ENCODE peak calls at places on chromosomes 16 and 17, in four cellular contexts. One of them, this sample, is unnamed.
A peak's percentile ranks its signal among the peaks of the same experiment; 100 is the strongest.

GRCh38 chr16:27867122-27868110 is 196.1 kb downstream of the GSG1L start:
- DNase-seq in PC-9: peak; percentile 84
- DNase-seq in SK-N-SH: peak; percentile 92
- DNase-seq in GM23248: peak; percentile 85
- DNase-seq in this sample: peak; percentile 66

GRCh38 chr17:70636517-70637133 is 467.3 kb downstream of the KCNJ2 start:
- DNase-seq in SK-N-SH: peak; percentile 58
- DNase-seq in GM23248: peak; percentile 60
- DNase-seq in PC-9: peak; percentile 1
- DNase-seq in this sample: peak; percentile 42

GRCh38 chr16:19860146-19861030 is 24.3 kb downstream of the GPRC5B start:
- DNase-seq in SK-N-SH: no peak
- DNase-seq in PC-9: no peak
- DNase-seq in GM23248: no peak
- DNase-seq in this sample: no peak

GRCh38 chr17:38604479-38605229 is 1.1 kb downstream of the SRCIN1 start:
- DNase-seq in GM23248: peak; percentile 34
- DNase-seq in PC-9: no peak
- DNase-seq in SK-N-SH: peak; percentile 69
- DNase-seq in this sample: peak; percentile 7

GRCh38 chr17:81959362-81960129 is 1.4 kb downstream of the NOTUM start:
- DNase-seq in SK-N-SH: peak; percentile 96
- DNase-seq in PC-9: peak; percentile 74
- DNase-seq in GM23248: peak; percentile 73
- DNase-seq in this sample: peak; percentile 52

GRCh38 chr16:81973737-81974136 is 37.5 kb downstream of the SDR42E1 start:
- DNase-seq in GM23248: no peak
- DNase-seq in PC-9: no peak
- DNase-seq in SK-N-SH: no peak
- DNase-seq in this sample: no peak

GRCh38 chr17:16439867-16440351 is 24.5 kb downstream of the TRPV2 start:
- DNase-seq in GM23248: peak; percentile 37
- DNase-seq in SK-N-SH: no peak
- DNase-seq in PC-9: no peak
- DNase-seq in this sample: peak; percentile 48

GRCh38 chr16:73037845-73038570 is 9.9 kb downstream of the ZFHX3 start:
- DNase-seq in GM23248: no peak
- DNase-seq in SK-N-SH: peak; percentile 60
- DNase-seq in PC-9: no peak
- DNase-seq in this sample: no peak

GRCh38 chr17:67636841-67637240 is 80.9 kb upstream of the NOL11 start:
- DNase-seq in PC-9: no peak
- DNase-seq in GM23248: peak; percentile 5
- DNase-seq in SK-N-SH: no peak
- DNase-seq in this sample: no peak

GRCh38 chr16:2462031-2462866 is 2.3 kb downstream of the TEDC2 start:
- DNase-seq in PC-9: no peak
- DNase-seq in SK-N-SH: no peak
- DNase-seq in GM23248: no peak
- DNase-seq in this sample: no peak
- H3F3A ChIP-seq in PC-9: peaks cover 39% of the 10 kb centered on the region
- H3F3A ChIP-seq in SK-N-SH: peaks cover 19% of the 10 kb centered on the region
- H3F3A ChIP-seq in GM23248: no peaks in the 10 kb centered on the region
- H3F3A ChIP-seq in this sample: peaks cover 21% of the 10 kb centered on the region

GRCh38 chr16:70534949-70535348 is 11.3 kb downstream of the SF3B3 start:
- DNase-seq in GM23248: no peak
- DNase-seq in PC-9: no peak
- DNase-seq in SK-N-SH: no peak
- DNase-seq in this sample: no peak
- H3F3A ChIP-seq in GM23248: peaks cover 8% of the 10 kb centered on the region
- H3F3A ChIP-seq in PC-9: peaks cover 53% of the 10 kb centered on the region
- H3F3A ChIP-seq in SK-N-SH: peaks cover 25% of the 10 kb centered on the region
- H3F3A ChIP-seq in this sample: peaks cover 5% of the 10 kb centered on the region

DNA sequence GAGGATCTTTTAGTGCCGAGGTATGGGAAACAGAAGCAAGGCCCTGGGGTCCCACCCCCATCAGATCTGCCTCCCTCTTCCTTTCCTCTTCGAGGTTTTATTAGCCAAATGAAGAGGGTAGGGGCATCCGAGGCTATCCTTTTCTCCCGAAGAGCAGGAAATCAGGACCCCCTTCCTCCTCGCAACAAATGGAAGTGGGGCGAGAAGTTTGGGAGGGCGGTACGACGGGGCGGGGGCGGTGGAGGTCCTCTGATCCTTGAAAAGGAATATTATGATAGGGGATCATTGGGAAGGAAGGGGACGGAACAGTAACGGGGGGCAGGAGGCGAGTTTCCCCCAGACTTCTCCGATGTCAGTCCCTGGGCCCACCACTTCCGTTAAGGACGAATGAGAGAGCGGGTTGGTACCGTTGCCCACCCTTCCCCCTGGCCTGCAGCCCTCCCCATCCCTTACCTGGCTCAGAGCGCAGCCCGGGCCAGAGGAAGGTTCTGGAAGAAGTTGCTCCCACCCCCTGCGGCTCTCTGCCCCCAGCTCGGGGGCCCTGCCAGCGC is 309 bp downstream of the FOXJ1 start:
- DNase-seq in GM23248: no peak
- DNase-seq in PC-9: no peak
- DNase-seq in SK-N-SH: no peak
- DNase-seq in this sample: no peak
- H3F3A ChIP-seq in GM23248: no peaks in the 10 kb centered on the region
- H3F3A ChIP-seq in PC-9: peaks cover 10% of the 10 kb centered on the region
- H3F3A ChIP-seq in SK-N-SH: peaks cover 4% of the 10 kb centered on the region
- H3F3A ChIP-seq in this sample: peaks cover 7% of the 10 kb centered on the region

DNA sequence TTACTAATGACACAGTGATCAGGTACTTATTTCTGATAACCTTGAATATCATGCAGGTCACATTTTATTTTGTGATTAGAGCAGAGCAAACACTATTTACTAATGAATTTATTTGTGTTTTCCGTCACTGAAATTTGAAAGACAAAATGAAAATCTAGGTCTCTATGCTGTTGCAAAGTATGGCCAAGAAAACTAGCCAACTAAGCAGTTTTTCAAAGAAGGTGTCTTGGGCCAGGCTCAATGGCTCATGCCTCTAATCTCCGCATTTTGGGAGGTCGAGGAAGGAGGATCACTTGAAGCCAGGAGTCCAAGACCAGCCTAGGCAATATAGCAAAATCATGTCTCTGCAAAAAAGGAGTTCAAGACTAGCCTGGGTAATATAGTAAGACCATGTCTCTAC is 2.9 kb upstream of the NFAT5 start:
- DNase-seq in PC-9: no peak
- DNase-seq in GM23248: no peak
- DNase-seq in SK-N-SH: no peak
- DNase-seq in this sample: no peak
- H3F3A ChIP-seq in PC-9: peaks cover 35% of the 10 kb centered on the region
- H3F3A ChIP-seq in GM23248: peaks cover 12% of the 10 kb centered on the region
- H3F3A ChIP-seq in SK-N-SH: peaks cover 22% of the 10 kb centered on the region
- H3F3A ChIP-seq in this sample: peaks cover 26% of the 10 kb centered on the region

DNA sequence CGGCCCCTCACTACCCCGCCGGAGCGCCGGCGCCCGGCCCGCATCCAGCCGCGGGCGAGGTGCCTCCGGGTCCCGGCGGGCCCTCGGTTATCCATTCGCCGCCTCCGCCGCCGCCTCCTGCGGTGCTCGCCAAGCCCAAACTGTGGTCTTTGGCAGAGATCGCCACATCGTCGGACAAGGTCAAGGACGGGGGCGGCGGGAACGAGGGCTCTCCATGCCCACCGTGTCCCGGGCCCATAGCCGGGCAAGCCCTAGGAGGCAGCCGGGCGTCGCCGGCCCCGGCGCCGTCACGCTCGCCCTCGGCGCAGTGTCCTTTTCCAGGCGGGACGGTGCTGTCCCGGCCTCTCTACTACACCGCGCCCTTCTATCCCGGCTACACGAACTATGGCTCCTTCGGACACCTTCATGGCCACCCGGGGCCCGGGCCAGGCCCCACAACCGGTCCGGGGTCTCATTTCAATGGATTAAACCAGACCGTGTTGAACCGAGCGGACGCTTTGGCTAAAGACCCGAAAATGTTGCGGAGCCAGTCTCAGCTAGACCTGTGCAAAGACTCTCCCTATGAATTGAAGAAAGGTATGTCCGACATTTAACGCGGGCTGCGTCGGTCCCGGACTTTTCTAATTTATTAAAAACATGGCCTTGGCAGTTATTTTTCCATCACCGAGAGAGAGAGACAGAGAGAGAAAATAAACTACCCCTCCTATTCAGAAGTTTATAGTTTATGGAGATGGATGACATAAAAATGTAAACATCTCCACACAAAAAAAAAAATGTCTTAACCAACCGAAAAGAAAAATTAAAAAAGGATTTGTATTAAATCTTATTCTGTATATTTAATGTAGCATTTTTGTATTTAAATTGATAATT is 2.9 kb downstream of the IRX5 start:
- DNase-seq in PC-9: no peak
- DNase-seq in SK-N-SH: no peak
- DNase-seq in GM23248: peak; percentile 52
- DNase-seq in this sample: no peak
- H3F3A ChIP-seq in PC-9: no peaks in the 10 kb centered on the region
- H3F3A ChIP-seq in SK-N-SH: peaks cover 7% of the 10 kb centered on the region
- H3F3A ChIP-seq in GM23248: peaks cover 3% of the 10 kb centered on the region
- H3F3A ChIP-seq in this sample: peaks cover 16% of the 10 kb centered on the region

GRCh38 chr16:2767891-2768290 is 9.2 kb downstream of the ELOB start:
- DNase-seq in GM23248: no peak
- DNase-seq in PC-9: no peak
- DNase-seq in SK-N-SH: no peak
- DNase-seq in this sample: no peak
- H3F3A ChIP-seq in GM23248: peaks cover 44% of the 10 kb centered on the region
- H3F3A ChIP-seq in PC-9: peaks cover 87% of the 10 kb centered on the region
- H3F3A ChIP-seq in SK-N-SH: peaks cover 26% of the 10 kb centered on the region
- H3F3A ChIP-seq in this sample: peaks cover 37% of the 10 kb centered on the region

GRCh38 chr17:4945944-4946280 is 2.4 kb downstream of the PFN1 start:
- DNase-seq in SK-N-SH: no peak
- DNase-seq in PC-9: no peak
- DNase-seq in GM23248: peak; percentile 23
- DNase-seq in this sample: no peak
- H3F3A ChIP-seq in SK-N-SH: peaks cover 75% of the 10 kb centered on the region
- H3F3A ChIP-seq in PC-9: peaks cover 92% of the 10 kb centered on the region
- H3F3A ChIP-seq in GM23248: peaks cover 58% of the 10 kb centered on the region
- H3F3A ChIP-seq in this sample: peaks cover 78% of the 10 kb centered on the region

DNA sequence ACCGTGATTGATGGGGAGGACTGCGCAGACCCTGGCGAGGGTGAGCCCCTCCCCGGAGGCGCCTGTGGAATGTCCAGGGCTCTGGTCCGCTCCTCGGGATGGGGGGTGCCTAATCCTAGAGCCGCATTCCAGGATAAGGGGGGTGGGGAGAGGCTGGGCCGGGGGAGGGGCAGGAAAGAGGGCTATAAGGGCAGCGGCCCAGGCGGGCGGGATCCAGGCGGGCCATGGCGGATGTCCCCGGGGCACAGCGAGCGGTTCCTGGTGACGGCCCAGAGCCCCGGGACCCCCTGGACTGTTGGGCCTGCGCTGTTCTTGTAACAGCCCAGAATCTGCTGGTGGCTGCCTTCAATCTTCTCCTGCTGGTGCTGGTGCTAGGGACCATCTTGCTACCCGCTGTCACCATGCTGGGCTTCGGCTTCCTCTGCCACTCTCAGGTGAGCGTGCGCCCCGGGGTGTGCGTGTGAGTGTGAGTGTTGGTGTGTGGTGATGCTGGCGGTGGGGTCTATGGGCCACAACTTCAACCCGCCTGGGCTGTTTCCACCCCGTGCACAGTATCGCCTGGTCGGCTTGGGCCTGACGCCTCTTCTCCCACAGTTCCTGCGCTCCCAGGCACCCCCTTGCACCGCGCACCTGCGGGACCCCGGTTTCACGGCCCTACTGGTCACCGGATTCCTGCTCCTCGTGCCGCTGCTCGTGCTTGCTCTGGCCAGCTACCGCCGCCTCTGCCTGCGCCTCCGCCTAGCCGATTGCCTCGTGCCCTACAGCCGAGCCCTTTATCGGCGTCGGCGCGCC is at the start of gene TMEM88:
- DNase-seq in SK-N-SH: no peak
- DNase-seq in GM23248: peak; percentile 31
- DNase-seq in PC-9: no peak
- DNase-seq in this sample: no peak
- H3F3A ChIP-seq in SK-N-SH: peaks cover 31% of the 10 kb centered on the region
- H3F3A ChIP-seq in GM23248: peaks cover 36% of the 10 kb centered on the region
- H3F3A ChIP-seq in PC-9: peaks cover 11% of the 10 kb centered on the region
- H3F3A ChIP-seq in this sample: peaks cover 10% of the 10 kb centered on the region

DNA sequence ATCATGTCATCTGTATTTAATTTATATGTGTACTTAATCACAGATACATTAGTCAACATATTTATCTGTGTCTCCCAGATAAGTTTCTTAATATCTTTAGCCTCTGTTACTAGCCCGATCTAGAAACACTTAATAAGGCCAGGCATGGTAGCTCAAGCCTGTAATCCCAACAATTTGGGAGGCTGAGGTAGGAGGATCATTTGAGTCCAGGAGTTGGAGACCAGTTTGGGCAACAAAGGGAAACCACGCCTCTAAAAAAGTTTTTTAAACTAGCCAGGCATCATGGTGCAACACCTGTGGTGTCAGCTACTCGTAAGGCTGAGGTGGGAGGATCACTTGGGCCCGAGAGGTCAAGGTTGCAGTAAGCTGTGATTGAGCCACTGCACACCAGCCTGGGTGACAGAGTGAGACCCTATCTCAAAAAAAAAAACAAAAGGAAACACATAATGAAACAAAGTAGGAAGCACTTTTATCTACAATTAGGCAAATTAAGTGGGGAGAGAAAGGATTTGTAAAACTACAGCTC is 9.4 kb downstream of the SKA2 start:
- DNase-seq in GM23248: no peak
- DNase-seq in PC-9: no peak
- DNase-seq in SK-N-SH: no peak
- DNase-seq in this sample: no peak
- H3F3A ChIP-seq in GM23248: peaks cover 10% of the 10 kb centered on the region
- H3F3A ChIP-seq in PC-9: peaks cover 13% of the 10 kb centered on the region
- H3F3A ChIP-seq in SK-N-SH: peaks cover 19% of the 10 kb centered on the region
- H3F3A ChIP-seq in this sample: no peaks in the 10 kb centered on the region

This sample was measured in MM.1S.